ENCODE peak calls at places on chromosomes 2 and 18, in four cellular contexts. Y is GM20000; P is ELR; T is stimulated activated CD4-positive, alpha-beta T cell treated with anti-CD3 and anti-CD28 coated beads, Interleukin-15, amount 100 ng/mL, for 1 hour. O is an unnamed sample.

GRCh38 chr18:6884944-6885343 is 155.4 kb downstream of the ARHGAP28 start:
- DNase-seq in Y (no peak), P (no peak), T (no peak), O (no peak)

GRCh38 chr2:23606968-23607367 is 222.0 kb downstream of the KLHL29 start:
- DNase-seq in Y (no peak), P (peak), T (no peak), O (no peak)

GRCh38 chr2:241808051-241808450 is 942 bp upstream of the NEU4 start:
- DNase-seq in Y (peak), P (no peak), T (no peak), O (no peak)

GRCh38 chr18:21980744-21981143 is 188.6 kb upstream of the GATA6 start:
- DNase-seq in Y (no peak), P (no peak), T (no peak), O (no peak)

GRCh38 chr2:223614534-223614933 is 12.4 kb upstream of the SCG2 start:
- DNase-seq in Y (no peak), P (no peak), T (no peak), O (no peak)

GRCh38 chr2:107363811-107364210 is 462.9 kb upstream of the RGPD4 start:
- DNase-seq in Y (no peak), P (no peak), T (no peak), O (no peak)

GRCh38 chr2:71269511-71270090 is 42.7 kb upstream of the PAIP2B start:
- DNase-seq in Y (no peak), P (no peak), T (no peak), O (no peak)

GRCh38 chr2:121075641-121076500 is 209.1 kb downstream of the TFCP2L1 start:
- DNase-seq in Y (no peak), P (peak), T (no peak), O (no peak)

GRCh38 chr2:46779447-46779941 is 136.1 kb downstream of the MCFD2 start:
- DNase-seq in Y (no peak), P (peak), T (no peak), O (no peak)

GRCh38 chr18:9715974-9716373 is 7.9 kb downstream of the RAB31 start:
- DNase-seq in Y (no peak), P (no peak), T (no peak), O (no peak)

GRCh38 chr2:202786792-202787191 is 84.8 kb downstream of the ICA1L start:
- DNase-seq in Y (no peak), P (no peak), T (no peak), O (no peak)

GRCh38 chr2:9110893-9111569 is 95.6 kb upstream of the ASAP2 start:
- DNase-seq in Y (no peak), P (peak), T (no peak), O (no peak)

GRCh38 chr18:47749195-47749973 is 181.1 kb downstream of the SMAD2 start:
- DNase-seq in Y (peak), P (peak), T (peak), O (peak)

GRCh38 chr2:119741001-119741400 is 18.7 kb upstream of the PTPN4 start:
- DNase-seq in Y (no peak), P (no peak), T (no peak), O (no peak)

GRCh38 chr2:129483366-129483765 is 496.1 kb upstream of the RAB6C start:
- DNase-seq in Y (no peak), P (no peak), T (no peak), O (no peak)

GRCh38 chr2:46818141-46818552 is 97.5 kb downstream of the MCFD2 start:
- DNase-seq in Y (no peak), P (no peak), T (no peak), O (no peak)

GRCh38 chr2:104849618-104850097 is 4.3 kb upstream of the POU3F3 start:
- DNase-seq in Y (peak), P (peak), T (peak), O (peak)

GRCh38 chr2:159200498-159200897 is 86.0 kb downstream of the WDSUB1 start:
- DNase-seq in Y (no peak), P (no peak), T (no peak), O (no peak)

O was measured in effector CD4-positive, alpha-beta T cell.